ENCODE peak calls at places on chromosomes 3 and 15, in seven cellular contexts. B, I, G, X, V, R and E are unnamed samples.

GRCh38 chr3:187291001-187291511 is 481 bp downstream of the MASP1 start:
- DNase-seq in V (peak; percentile 73), I (peak; percentile 64), G (no peak), R (peak; percentile 32), X (peak; percentile 53), B (no peak), E (peak; percentile 44)

GRCh38 chr15:63122002-63122893 is 587 bp downstream of the LACTB start:
- DNase-seq in X (peak; percentile 58), B (peak; percentile 60), R (peak; percentile 87), V (peak; percentile 87), G (peak; percentile 90), I (peak; percentile 75), E (peak; percentile 79)

GRCh38 chr3:111667621-111668239 is 72.6 kb upstream of the ZBED2 start:
- DNase-seq in X (peak; percentile 22), G (no peak), B (peak; percentile 50), R (peak; percentile 20), I (peak; percentile 69), V (peak; percentile 45), E (no peak)

GRCh38 chr3:124774841-124775402 is 44.7 kb downstream of the UMPS start:
- DNase-seq in R (no peak), I (no peak), X (no peak), B (no peak), G (no peak), V (no peak), E (no peak)

GRCh38 chr3:120147072-120147871 is 53.0 kb upstream of the GSK3B start:
- DNase-seq in V (no peak), B (peak; percentile 49), G (no peak), X (no peak), R (no peak), I (no peak), E (no peak)

GRCh38 chr15:74529911-74530310 is 11.1 kb upstream of the ARID3B start:
- DNase-seq in V (peak; percentile 36), I (peak; percentile 97), X (peak; percentile 79), R (no peak), B (no peak), G (no peak), E (no peak)

GRCh38 chr3:41907330-41908073 is 54.4 kb downstream of the ULK4 start:
- DNase-seq in G (no peak), I (peak; percentile 59), B (no peak), R (no peak), X (peak; percentile 47), V (peak; percentile 5), E (no peak)

GRCh38 chr3:181458857-181459256 is 252.9 kb upstream of the SOX2 start:
- DNase-seq in R (peak; percentile 23), B (no peak), X (peak; percentile 31), G (no peak), V (no peak), I (no peak), E (no peak)

GRCh38 chr3:120094776-120095225 is 554 bp upstream of the GSK3B start:
- DNase-seq in V (peak; percentile 100), B (no peak), I (peak; percentile 100), G (peak; percentile 97), R (peak; percentile 100), X (peak; percentile 100), E (peak; percentile 96)

GRCh38 chr15:64344651-64345262 is 11.2 kb downstream of the CSNK1G1 start:
- DNase-seq in G (no peak), X (peak; percentile 19), I (peak; percentile 26), V (peak; percentile 73), B (no peak), R (no peak), E (no peak)

GRCh38 chr3:127375151-127375937 is 87.5 kb upstream of the PRR20G start:
- DNase-seq in X (no peak), R (no peak), V (no peak), B (no peak), G (no peak), I (no peak), E (no peak)

GRCh38 chr3:30356901-30357753 is 249.3 kb upstream of the TGFBR2 start:
- DNase-seq in B (no peak), X (peak; percentile 40), G (no peak), R (no peak), V (peak; percentile 43), I (peak; percentile 33), E (no peak)

GRCh38 chr15:90557651-90558084 is 27.9 kb downstream of the CRTC3 start:
- DNase-seq in B (no peak), G (peak; percentile 88), X (peak; percentile 69), R (peak; percentile 96), V (peak; percentile 58), I (peak; percentile 65), E (no peak)

GRCh38 chr3:133870822-133871221 is 24.9 kb downstream of the RAB6B start:
- DNase-seq in B (no peak), R (no peak), G (no peak), X (no peak), V (no peak), I (no peak), E (no peak)

GRCh38 chr15:56871180-56871579 is 47.3 kb upstream of the TCF12 start:
- DNase-seq in V (peak; percentile 77), B (no peak), G (no peak), I (peak; percentile 86), X (peak; percentile 76), R (no peak), E (no peak)

GRCh38 chr15:74826372-74826819 is at the start of gene CPLX3:
- DNase-seq in G (peak; percentile 75), X (no peak), I (no peak), V (peak; percentile 45), R (peak; percentile 52), B (peak; percentile 46), E (peak; percentile 79)

GRCh38 chr3:179977356-179977755 is 59.4 kb downstream of the PEX5L start:
- DNase-seq in X (no peak), I (no peak), B (no peak), G (no peak), V (no peak), R (no peak), E (no peak)

GRCh38 chr3:144692488-144692887 is 720.9 kb downstream of the DIPK2A start:
- DNase-seq in X (no peak), G (no peak), R (no peak), I (no peak), V (no peak), B (no peak), E (no peak)

GRCh38 chr3:46931631-46932441 is 44.7 kb downstream of the CCDC12 start:
- DNase-seq in R (peak; percentile 71), X (peak; percentile 30), I (peak; percentile 39), V (peak; percentile 76), B (no peak), G (peak; percentile 58), E (no peak)

GRCh38 chr3:52847726-52848125 is 12.9 kb upstream of the MUSTN1 start:
- DNase-seq in G (no peak), X (no peak), B (no peak), R (no peak), V (no peak), I (no peak), E (no peak)

GRCh38 chr3:13543251-13543650 is 5.7 kb upstream of the FBLN2 start:
- DNase-seq in X (peak; percentile 86), I (peak; percentile 87), B (no peak), G (no peak), R (peak; percentile 59), V (peak; percentile 90), E (no peak)

GRCh38 chr15:52445954-52446353 is 82.7 kb downstream of the MYO5A start:
- DNase-seq in X (no peak), I (no peak), V (no peak), G (no peak), R (no peak), B (no peak), E (no peak)

GRCh38 chr15:31587583-31587982 is 260.9 kb downstream of the KLF13 start:
- DNase-seq in X (no peak), V (no peak), G (no peak), I (no peak), R (no peak), B (no peak), E (no peak)

GRCh38 chr15:73464602-73465001 is 21.6 kb downstream of the REC114 start:
- DNase-seq in R (no peak), X (no peak), B (no peak), I (no peak), V (no peak), G (no peak), E (no peak)

GRCh38 chr3:47003461-47004368 is 24.2 kb downstream of the NBEAL2 start:
- DNase-seq in G (peak; percentile 48), B (no peak), X (no peak), V (no peak), I (no peak), R (no peak), E (no peak)

GRCh38 chr3:141366285-141367037 is 1.8 kb upstream of the ZBTB38 start:
- DNase-seq in X (peak; percentile 95), I (peak; percentile 99), R (peak; percentile 38), G (no peak), V (peak; percentile 94), B (no peak), E (no peak)
- TF ChIP-seq CTCF in X (no peak), I (peak; percentile 26), R (no peak), G (no peak), V (peak; percentile 8), B (no peak), E (no peak)

DNA sequence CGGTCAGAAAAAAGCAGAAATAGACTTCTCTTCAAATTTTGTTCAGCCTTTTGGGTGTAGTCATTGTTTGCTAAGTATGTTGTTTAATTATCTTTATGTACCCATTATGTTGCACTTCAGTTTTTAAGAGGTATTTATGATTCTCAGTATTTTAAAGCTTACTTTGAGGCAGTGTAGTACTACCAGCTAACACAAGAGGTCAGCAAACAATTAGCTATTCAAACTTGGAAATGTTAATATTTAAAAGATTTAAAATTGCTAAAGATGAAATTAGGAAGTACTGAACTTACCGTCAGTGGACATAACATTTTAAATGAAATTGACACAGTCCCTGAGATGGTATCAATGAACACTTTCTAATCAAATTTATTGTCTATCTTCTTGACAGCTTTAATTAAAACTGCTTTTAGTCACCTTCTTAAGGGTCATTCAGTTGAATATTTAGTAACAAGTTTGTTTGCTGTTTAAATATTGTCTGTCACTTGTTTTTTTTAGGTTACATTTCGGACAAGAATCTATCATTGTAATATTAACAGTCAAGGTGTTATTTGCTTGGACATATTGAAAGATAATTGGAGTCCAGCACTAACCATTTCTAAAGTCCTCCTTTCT is 28.1 kb downstream of the NKIRAS1 start:
- DNase-seq in V (peak; percentile 67), X (peak; percentile 61), G (no peak), I (peak; percentile 64), R (no peak), B (no peak), E (no peak)
- TF ChIP-seq CTCF in V (peak; percentile 69), X (peak; percentile 69), G (peak; percentile 73), I (peak; percentile 77), R (peak; percentile 61), B (peak; percentile 88), E (peak; percentile 78)

GRCh38 chr15:70584838-70585706 is 178.3 kb downstream of the UACA start:
- DNase-seq in G (no peak), I (peak; percentile 24), B (peak; percentile 48), X (peak; percentile 51), R (peak; percentile 33), V (peak; percentile 53), E (peak; percentile 55)
- TF ChIP-seq CTCF in G (no peak), I (peak; percentile 47), B (peak; percentile 76), X (peak; percentile 54), R (no peak), V (peak; percentile 55), E (peak; percentile 78)

DNA sequence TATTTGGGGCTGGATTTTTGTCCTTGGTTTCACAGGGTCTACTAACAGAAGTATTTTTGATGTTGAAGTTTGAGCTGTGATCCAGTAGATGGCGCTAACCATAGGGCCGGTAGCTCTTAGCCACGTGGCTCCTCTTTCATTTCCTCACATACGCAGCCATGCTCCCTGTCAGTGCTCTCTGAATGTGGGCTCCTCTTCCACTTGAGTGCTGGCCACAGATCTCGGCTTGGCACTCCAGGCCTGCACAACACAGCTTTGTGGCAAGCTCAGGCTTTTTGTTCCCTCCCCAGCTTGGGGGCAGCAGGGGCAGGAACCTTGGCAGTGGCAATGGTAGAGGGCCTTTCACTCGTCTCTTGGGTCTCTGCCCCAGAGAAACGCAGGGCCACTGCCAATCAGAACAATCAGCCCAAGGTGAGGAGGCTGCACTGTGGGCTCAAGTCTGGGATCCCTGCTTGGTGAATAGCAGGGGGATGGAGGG is 18.6 kb upstream of the DNAAF4 start:
- DNase-seq in R (peak; percentile 45), B (no peak), X (peak; percentile 47), I (peak; percentile 71), V (peak; percentile 61), G (no peak), E (no peak)
- TF ChIP-seq CTCF in R (peak; percentile 17), B (peak; percentile 9), X (peak; percentile 73), I (peak; percentile 70), V (peak; percentile 64), G (peak; percentile 27), E (peak; percentile 32)